ENCODE peak calls at places on chromosomes 4 and X, in four cellular contexts. R is endothelial cell of umbilical vein, I is GM12878, H is HCT116. X is an unnamed sample.

GRCh38 chrX:120604359-120604782 is 470 bp downstream of the MCTS1 start:
- DNase-seq in I (no peak), R (peak), H (no peak), X (no peak)

GRCh38 chr4:53672873-53673272 is 81.6 kb upstream of the LNX1 start:
- DNase-seq in I (no peak), R (no peak), H (no peak), X (no peak)

GRCh38 chr4:184265566-184266351 is 48.1 kb upstream of the ENPP6 start:
- DNase-seq in I (no peak), R (peak), H (peak), X (no peak)

GRCh38 chr4:80540785-80541469 is 205.4 kb downstream of the CFAP299 start:
- DNase-seq in I (peak), H (no peak), R (no peak), X (no peak)

GRCh38 chrX:119121341-119121740 is 6.3 kb downstream of the KIAA1210 start:
- DNase-seq in I (no peak), H (no peak), R (no peak), X (no peak)

GRCh38 chr4:55386073-55386472 is 9.7 kb upstream of the TMEM165 start:
- DNase-seq in I (no peak), R (peak), H (peak), X (peak)

GRCh38 chr4:121958777-121959176 is 6.9 kb upstream of the TRPC3 start:
- DNase-seq in R (no peak), H (no peak), I (no peak), X (no peak)

GRCh38 chr4:102616661-102617060 is 115.5 kb downstream of the NFKB1 start:
- DNase-seq in H (no peak), I (no peak), R (peak), X (peak)

GRCh38 chrX:41064028-41064427 is 21.2 kb upstream of the USP9X start:
- DNase-seq in H (no peak), R (no peak), I (no peak), X (no peak)

GRCh38 chr4:9952415-9952950 is 68.8 kb downstream of the SLC2A9 start:
- DNase-seq in I (no peak), R (no peak), H (no peak), X (peak)

GRCh38 chr4:179663641-179664431 is 2221.6 kb upstream of the AGA start:
- DNase-seq in R (no peak), I (no peak), H (no peak), X (no peak)

GRCh38 chr4:165398570-165398969 is 19.8 kb downstream of the CPE start:
- DNase-seq in R (peak), I (no peak), H (peak), X (peak)

GRCh38 chr4:123419885-123420743 is 23.5 kb downstream of the SPRY1 start:
- DNase-seq in H (no peak), R (no peak), I (no peak), X (no peak)

GRCh38 chr4:70240192-70240591 is 2.2 kb upstream of the CSN3 start:
- DNase-seq in R (no peak), H (no peak), I (no peak), X (no peak)

GRCh38 chr4:40843696-40844095 is 93.9 kb downstream of the NSUN7 start:
- DNase-seq in H (no peak), R (no peak), I (no peak), X (peak)

GRCh38 chr4:30614771-30615170 is 105.4 kb upstream of the PCDH7 start:
- DNase-seq in I (no peak), H (no peak), R (no peak), X (no peak)

GRCh38 chr4:110751991-110752390 is 129.1 kb upstream of the PITX2 start:
- DNase-seq in H (no peak), I (no peak), R (no peak), X (no peak)

GRCh38 chr4:62077406-62077805 is 877.3 kb downstream of the ADGRL3 start:
- DNase-seq in I (no peak), H (no peak), R (no peak), X (peak)

GRCh38 chrX:155094468-155095061 is 23.3 kb downstream of the BRCC3 start:
- DNase-seq in R (peak), I (no peak), H (no peak), X (peak)

GRCh38 chr4:154456240-154456639 is 35.4 kb downstream of the DCHS2 start:
- DNase-seq in H (no peak), I (no peak), R (no peak), X (no peak)

GRCh38 chrX:55120767-55121358 is 32.0 kb downstream of the PAGE2 start:
- DNase-seq in I (no peak), R (peak), H (no peak), X (no peak)

GRCh38 chr4:153634737-153635353 is 49.2 kb upstream of the TLR2 start:
- DNase-seq in H (no peak), I (no peak), R (peak), X (peak)

GRCh38 chrX:703466-704210 is 73.0 kb downstream of the SHOX start:
- DNase-seq in H (no peak), R (no peak), I (no peak), X (no peak)

GRCh38 chr4:10743357-10743756 is 58.8 kb upstream of the CLNK start:
- DNase-seq in R (no peak), H (no peak), I (peak), X (no peak)

GRCh38 chr4:138870739-138871633 is 144.6 kb upstream of the NOCT start:
- DNase-seq in I (peak), H (peak), R (peak), X (peak)

GRCh38 chr4:158020175-158020574 is 152.7 kb downstream of the GASK1B start:
- DNase-seq in R (peak), H (peak), I (no peak), X (peak)

GRCh38 chr4:138875886-138876608 is 139.5 kb upstream of the NOCT start:
- DNase-seq in H (peak), R (peak), I (no peak), X (no peak)

GRCh38 chr4:150115851-150116250 is 37.6 kb downstream of the DCLK2 start:
- DNase-seq in R (no peak), I (no peak), H (no peak), X (no peak)

GRCh38 chr4:36004231-36004851 is 240.0 kb downstream of the ARAP2 start:
- DNase-seq in I (no peak), H (no peak), R (no peak), X (no peak)

GRCh38 chrX:113473418-113473817 is 632.8 kb upstream of the AMOT start:
- DNase-seq in R (no peak), I (no peak), H (no peak), X (no peak)

GRCh38 chr4:151618858-151619257 is 141.9 kb downstream of the GATB start:
- DNase-seq in R (no peak), I (no peak), H (no peak), X (no peak)

GRCh38 chr4:2419814-2420213 is 1.1 kb downstream of the CFAP99 start:
- DNase-seq in R (no peak), H (no peak), I (no peak), X (no peak)

GRCh38 chr4:112704991-112705845 is 68.3 kb downstream of the LARP7 start:
- DNase-seq in R (peak), I (no peak), H (peak), X (peak)

GRCh38 chr4:163331629-163332360 is 601 bp downstream of the NPY1R start:
- DNase-seq in I (no peak), R (peak), H (no peak), X (peak)

GRCh38 chr4:101205878-101206277 is 141.4 kb downstream of the PPP3CA start:
- DNase-seq in R (no peak), I (peak), H (no peak), X (peak)

GRCh38 chr4:4425119-4425690 is 38.3 kb downstream of the NSG1 start:
- DNase-seq in R (no peak), I (no peak), H (no peak), X (no peak)

GRCh38 chr4:145935253-145936141 is 3.1 kb downstream of the ZNF827 start:
- DNase-seq in I (peak), H (no peak), R (peak), X (peak)

GRCh38 chr4:3233391-3234071 is 15.4 kb upstream of the MSANTD1 start:
- DNase-seq in R (no peak), I (no peak), H (no peak), X (peak)

GRCh38 chrX:66071116-66071515 is 31.2 kb upstream of the VSIG4 start:
- DNase-seq in H (no peak), I (no peak), R (no peak), X (no peak)

GRCh38 chr4:7101692-7102515 is 34.0 kb upstream of the GRPEL1 start:
- DNase-seq in I (no peak), R (peak), H (peak), X (peak)

GRCh38 chrX:153597351-153597750 is 1.6 kb downstream of the CCNQ start:
- DNase-seq in I (no peak), H (no peak), R (no peak), X (no peak)
- H3K4me2 ChIP-seq in I (peak), H (peak), R (no peak), X (no peak)

GRCh38 chrX:6449946-6450345 is 85.0 kb downstream of the VCX3A start:
- DNase-seq in I (no peak), R (no peak), H (no peak), X (no peak)

GRCh38 chrX:6446588-6446987 is 88.3 kb downstream of the VCX3A start:
- DNase-seq in H (no peak), R (no peak), I (no peak), X (no peak)

DNA sequence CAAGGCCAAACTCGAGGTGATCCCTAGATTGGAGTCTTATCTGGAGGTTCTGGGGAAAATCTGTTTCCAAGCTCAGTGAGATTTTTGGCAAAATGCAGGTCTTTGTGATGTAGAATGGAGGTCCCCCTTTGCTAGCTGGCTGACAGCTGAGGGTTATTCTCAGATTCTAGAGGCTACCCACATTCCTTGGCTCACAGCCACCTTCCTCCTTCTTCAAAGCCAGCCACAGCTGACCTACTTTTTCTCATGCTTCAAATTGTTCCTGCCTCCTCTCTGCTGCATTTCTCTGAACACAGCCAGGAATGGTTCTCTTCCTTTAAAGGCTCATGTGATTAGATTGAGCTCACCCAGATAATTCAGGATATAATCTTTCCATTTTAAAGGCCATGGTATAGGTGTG is 86.9 kb downstream of the VCX3A start:
- DNase-seq in R (no peak), I (no peak), H (no peak), X (no peak)
- TF ChIP-seq POLR2AphosphoS5 in R (no peak), I (no peak), H (no peak), X (no peak)

GRCh38 chr4:48490680-48491513 is 845 bp downstream of the ZAR1 start:
- DNase-seq in H (no peak), R (no peak), I (no peak), X (peak)
- TF ChIP-seq EZH2 in H (no peak), R (peak), I (no peak), X (no peak)

GRCh38 chr4:14410469-14410868 is 591.8 kb upstream of the CPEB2 start:
- DNase-seq in R (no peak), H (no peak), I (no peak), X (no peak)

DNA sequence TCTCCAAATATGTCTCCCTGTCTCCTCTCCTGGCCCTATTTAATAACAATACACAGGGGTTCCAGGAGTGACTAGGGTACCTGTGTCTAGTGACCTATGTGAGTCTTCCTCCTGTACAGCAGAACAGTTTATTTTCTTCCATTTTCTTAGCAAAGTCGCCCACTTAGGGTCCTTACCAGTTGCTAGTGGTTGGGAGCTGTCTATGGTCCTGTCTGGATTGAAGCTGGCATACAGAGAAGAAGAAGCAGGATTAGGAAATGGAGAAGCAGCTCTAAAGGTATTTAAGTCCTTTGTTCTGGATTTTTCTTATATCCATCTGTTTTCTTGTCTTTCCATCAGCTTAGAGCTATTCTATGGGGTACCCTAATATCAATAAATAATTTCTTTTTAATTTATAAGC is 587.1 kb upstream of the CPEB2 start:
- DNase-seq in R (no peak), H (no peak), I (no peak), X (peak)
- H3K4me2 ChIP-seq in R (no peak), H (no peak), I (no peak), X (no peak)

GRCh38 chr4:104967034-104967401 is 179.7 kb upstream of the TET2 start:
- DNase-seq in R (no peak), H (no peak), I (no peak), X (no peak)
- TF ChIP-seq POLR2AphosphoS5 in R (no peak), H (no peak), I (no peak), X (no peak)

DNA sequence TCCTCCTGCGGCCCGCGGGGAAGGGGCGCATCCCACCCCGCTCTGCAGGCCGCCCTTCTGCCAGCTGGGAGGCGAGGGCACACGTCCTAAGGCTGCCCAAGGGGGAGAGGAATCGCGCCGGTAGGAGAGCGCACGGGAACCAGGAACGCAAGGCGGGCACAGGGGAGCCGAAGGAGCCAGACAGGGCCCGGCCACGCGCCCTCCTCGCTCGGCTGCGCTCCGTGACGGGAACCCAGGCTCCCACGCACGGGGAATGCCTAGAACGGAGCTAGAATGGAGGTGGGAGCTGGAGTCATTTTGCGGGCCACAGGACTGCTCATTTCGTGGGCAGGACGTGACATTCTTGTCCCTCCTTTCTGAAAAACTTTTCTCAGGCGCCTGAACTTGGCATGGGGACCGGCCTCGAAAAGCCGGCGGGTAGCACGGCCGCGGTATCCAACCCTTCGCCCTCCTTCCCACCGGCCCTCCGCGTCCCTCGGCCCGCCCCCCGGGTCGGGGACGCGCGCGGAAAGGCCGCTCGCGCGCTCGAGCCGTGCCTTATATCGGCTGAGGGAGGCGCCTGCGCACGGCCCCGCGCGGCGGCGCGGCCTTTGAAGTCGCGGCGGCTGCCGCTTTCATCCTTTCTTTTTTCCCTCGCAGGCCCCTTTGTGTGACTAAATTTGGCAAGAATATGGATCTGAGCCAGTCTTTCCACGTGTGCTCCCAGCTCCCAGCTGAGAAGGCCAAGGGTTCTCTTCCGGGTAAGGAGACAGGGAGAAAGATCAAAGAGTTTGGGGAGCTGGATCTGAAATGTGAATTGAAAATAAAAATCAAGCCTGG is 4.3 kb upstream of the LEF1 start:
- DNase-seq in I (no peak), H (no peak), R (peak), X (peak)
- TF ChIP-seq EZH2 in I (no peak), H (no peak), R (peak), X (no peak)

GRCh38 chrX:13126785-13127184 is 82.4 kb upstream of the FAM9C start:
- DNase-seq in R (no peak), H (no peak), I (no peak), X (no peak)

GRCh38 chrX:13121020-13121419 is 76.6 kb upstream of the FAM9C start:
- DNase-seq in I (no peak), R (no peak), H (no peak), X (no peak)

GRCh38 chrX:13123247-13123856 is 78.9 kb upstream of the FAM9C start:
- DNase-seq in I (no peak), H (no peak), R (no peak), X (no peak)

GRCh38 chrX:13125188-13125587 is 80.8 kb upstream of the FAM9C start:
- DNase-seq in R (no peak), H (no peak), I (no peak), X (no peak)

DNA sequence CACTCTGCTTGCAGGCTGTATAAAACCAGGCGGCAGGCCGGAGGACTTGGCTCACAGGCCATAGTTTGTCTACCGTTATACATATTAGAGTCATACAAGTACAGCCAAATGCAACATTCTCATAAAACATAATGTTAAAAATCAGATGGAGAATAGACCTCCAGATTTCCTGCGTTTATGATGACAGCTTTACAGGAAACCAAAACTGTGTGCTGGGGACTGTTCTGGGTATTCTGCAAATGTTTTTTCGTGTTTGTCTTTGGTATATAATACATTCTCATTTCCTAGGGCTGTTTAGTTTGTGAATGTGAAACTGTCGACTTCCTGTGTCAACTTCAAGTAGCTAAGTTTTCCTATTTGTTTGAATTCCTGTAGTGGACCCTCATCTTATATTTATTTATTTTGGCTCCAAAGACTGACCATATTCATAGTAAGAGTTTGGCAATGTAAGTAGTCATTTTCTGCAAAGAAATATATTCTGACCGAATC is 79.5 kb upstream of the FAM9C start:
- DNase-seq in R (peak), I (no peak), H (no peak), X (no peak)
- H3K4me2 ChIP-seq in R (no peak), I (no peak), H (no peak), X (no peak)